ENCODE peak calls at places on chromosomes 16 and 17, in five cellular contexts. V is gastrocnemius medialis; T is CD4-positive, alpha-beta memory T cell; W is heart right ventricle; S is NT2/D1. Y is an unnamed sample.
A peak's percentile ranks its signal among the peaks of the same experiment; 100 is the strongest.

GRCh38 chr17:17205368-17206148 is 575 bp downstream of the PLD6 start:
- DNase-seq in W (peak; percentile 63), V (peak; percentile 74), S (no peak), T (peak; percentile 57), Y (peak; percentile 74)

GRCh38 chr16:57734308-57734924 is 1.2 kb upstream of the KATNB1 start:
- DNase-seq in W (no peak), V (no peak), S (no peak), T (peak; percentile 3), Y (no peak)

GRCh38 chr17:73663614-73664013 is 19.4 kb upstream of the SDK2 start:
- DNase-seq in V (no peak), T (no peak), W (no peak), S (no peak), Y (no peak)

GRCh38 chr17:46979023-46979870 is at the start of gene RPRML:
- DNase-seq in V (no peak), W (peak; percentile 41), S (no peak), T (peak; percentile 11), Y (peak; percentile 32)

GRCh38 chr16:67645397-67646121 is 615 bp downstream of the CARMIL2 start:
- DNase-seq in S (no peak), V (no peak), W (no peak), T (no peak), Y (no peak)

GRCh38 chr16:31713945-31714898 is 159.4 kb upstream of the ZNF267 start:
- DNase-seq in W (no peak), V (peak; percentile 64), S (no peak), T (no peak), Y (no peak)

GRCh38 chr17:21284319-21285163 is at the start of gene MAP2K3:
- DNase-seq in W (peak; percentile 99), V (peak; percentile 100), T (peak; percentile 92), S (peak; percentile 96), Y (peak; percentile 100)

GRCh38 chr16:83992624-83993023 is 24.6 kb downstream of the NECAB2 start:
- DNase-seq in V (no peak), S (no peak), W (no peak), T (no peak), Y (peak; percentile 42)

GRCh38 chr17:17570207-17570797 is 21.2 kb downstream of the PEMT start:
- DNase-seq in W (peak; percentile 57), T (no peak), V (peak; percentile 72), S (no peak), Y (peak; percentile 76)

GRCh38 chr16:50604065-50604418 is 55.8 kb downstream of the NKD1 start:
- DNase-seq in V (no peak), W (no peak), S (no peak), T (no peak), Y (no peak)

GRCh38 chr17:69269174-69269998 is 40.8 kb upstream of the ABCA10 start:
- DNase-seq in W (no peak), T (no peak), S (no peak), V (no peak), Y (no peak)

GRCh38 chr16:12901204-12901596 is 198 bp upstream of the SHISA9 start:
- DNase-seq in V (no peak), W (no peak), S (peak; percentile 75), T (no peak), Y (no peak)

DNA sequence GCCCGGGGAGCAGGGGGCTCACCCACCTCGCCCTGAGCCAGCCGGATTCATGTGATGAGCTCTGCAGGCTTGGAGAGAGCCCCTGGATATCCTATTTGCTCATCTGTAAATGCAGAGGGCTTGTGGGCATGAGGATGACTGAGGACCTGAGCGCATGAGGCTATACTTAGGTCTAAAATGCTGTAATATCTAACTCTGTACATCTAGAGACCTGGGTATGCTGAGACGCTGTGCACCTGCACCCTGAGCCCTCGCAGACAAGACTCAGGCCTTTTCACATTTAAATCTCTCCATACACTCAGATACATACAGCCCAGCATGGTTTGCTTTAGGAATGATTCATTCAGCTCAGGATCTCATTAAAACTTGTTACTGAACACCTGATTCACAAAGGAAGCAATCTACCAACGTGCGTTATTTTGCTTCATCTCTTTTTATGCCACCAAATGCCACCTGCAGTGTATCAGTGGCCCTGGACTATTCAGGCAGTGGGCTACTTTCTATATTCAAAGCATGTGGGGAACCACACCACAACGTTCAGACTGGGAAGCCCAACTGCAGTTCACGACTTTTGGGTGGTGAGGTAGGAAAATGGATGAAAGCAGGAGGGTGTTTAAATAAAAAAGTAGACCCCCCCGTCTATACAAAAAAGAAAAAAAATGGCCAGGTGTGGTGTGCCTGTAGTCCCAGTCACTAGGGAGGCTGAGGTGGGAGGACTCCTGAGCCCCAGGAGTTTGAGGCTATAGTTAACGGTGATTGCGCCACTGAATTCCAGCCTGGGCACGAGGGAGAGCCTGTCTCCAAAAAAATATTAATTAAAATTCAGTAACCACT is 12.0 kb downstream of the USP7 start:
- DNase-seq in W (no peak), T (no peak), V (peak; percentile 40), S (no peak), Y (no peak)
- H3K4me1 ChIP-seq in W (peaks cover 88% of the 10 kb centered on the region), T (peaks cover 95% of the 10 kb centered on the region), V (peaks cover 85% of the 10 kb centered on the region), S (peaks cover 15% of the 10 kb centered on the region), Y (peaks cover 26% of the 10 kb centered on the region)

DNA sequence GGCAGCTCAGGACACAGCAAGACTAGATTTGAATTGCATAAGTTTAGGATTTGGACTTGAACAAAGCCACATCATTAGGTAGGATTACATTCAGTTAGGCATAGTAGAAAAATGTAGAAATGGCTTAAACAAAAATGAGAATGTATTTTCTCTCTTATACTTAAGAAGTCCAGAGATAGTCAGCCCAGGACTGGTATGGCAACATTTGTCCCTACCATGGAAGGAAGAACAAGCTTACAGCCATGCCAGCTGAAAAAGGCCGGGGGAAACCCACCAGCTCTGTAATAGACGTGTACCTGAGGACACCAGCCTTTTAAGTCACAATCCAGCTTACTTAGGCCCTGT is 11.2 kb upstream of the TMIGD1 start:
- DNase-seq in W (no peak), T (no peak), V (no peak), S (no peak), Y (no peak)
- H3K4me1 ChIP-seq in W (peaks cover 60% of the 10 kb centered on the region), T (peaks cover 5% of the 10 kb centered on the region), V (no peaks in the 10 kb centered on the region), S (peaks cover 7% of the 10 kb centered on the region), Y (peaks cover 21% of the 10 kb centered on the region)

GRCh38 chr17:75268931-75269330 is 2.1 kb downstream of the MIF4GD start:
- DNase-seq in S (no peak), W (no peak), V (no peak), T (no peak), Y (no peak)
- H3K4me1 ChIP-seq in S (peaks cover 19% of the 10 kb centered on the region), W (peaks cover 44% of the 10 kb centered on the region), V (peaks cover 33% of the 10 kb centered on the region), T (peaks cover 27% of the 10 kb centered on the region), Y (peaks cover 16% of the 10 kb centered on the region)

DNA sequence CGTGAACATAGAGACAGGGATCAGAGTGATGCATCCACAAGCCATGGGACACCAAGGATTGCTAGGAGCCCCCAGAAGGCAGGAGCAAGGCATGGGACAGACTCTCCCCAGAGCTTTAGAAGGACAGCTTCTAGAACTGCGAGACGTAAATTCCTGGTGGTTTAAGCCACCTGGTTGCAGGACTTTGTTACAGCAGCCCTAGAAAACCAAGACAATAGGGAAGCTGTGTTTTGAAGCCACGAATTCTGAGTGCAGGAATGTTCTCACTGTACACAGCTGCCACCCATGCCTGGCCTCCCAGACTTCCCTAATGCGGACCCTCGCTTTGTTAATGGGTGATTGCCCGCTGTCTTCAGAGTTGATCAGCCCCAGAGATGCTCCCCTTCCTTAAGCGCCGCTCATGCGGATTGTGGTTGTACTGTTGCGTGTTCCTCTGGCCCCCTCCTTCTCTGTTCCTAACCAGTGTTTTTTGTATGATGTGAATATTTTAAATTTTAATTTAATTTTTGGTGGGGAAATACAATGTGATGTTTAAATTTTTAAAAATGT is 177.1 kb downstream of the MSI2 start:
- DNase-seq in W (no peak), T (no peak), V (no peak), S (no peak), Y (no peak)
- H3K4me1 ChIP-seq in W (peaks cover 9% of the 10 kb centered on the region), T (no peaks in the 10 kb centered on the region), V (peaks cover 28% of the 10 kb centered on the region), S (peaks cover 13% of the 10 kb centered on the region), Y (peaks cover 6% of the 10 kb centered on the region)

DNA sequence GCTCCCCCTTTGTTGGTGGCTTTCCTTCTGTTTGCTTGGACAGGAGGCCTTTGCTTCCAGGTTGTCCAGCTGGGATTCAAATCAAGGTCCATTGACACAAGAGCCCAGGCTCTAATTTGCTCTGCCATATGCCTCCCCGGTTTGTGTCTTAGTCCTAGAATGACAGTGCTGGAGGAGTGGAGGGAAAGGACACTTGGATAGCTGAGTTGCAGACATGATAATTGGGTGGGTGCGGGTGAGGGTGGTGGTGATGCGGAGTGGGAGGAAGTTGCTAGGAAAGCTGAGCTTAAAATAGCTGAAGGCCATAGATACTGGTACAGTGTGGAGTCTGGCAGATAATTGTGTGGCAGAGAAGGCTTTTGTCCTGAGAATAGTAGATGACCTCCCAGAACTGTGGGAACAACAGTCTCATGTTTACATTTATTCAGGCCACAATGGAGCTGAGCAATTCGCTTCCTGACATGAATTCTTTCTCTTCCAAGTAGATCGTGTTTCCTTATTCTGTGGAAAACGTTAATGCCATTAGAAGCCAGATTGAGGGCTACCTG is 23.8 kb downstream of the SEC14L1 start:
- DNase-seq in V (no peak), S (no peak), T (no peak), W (no peak), Y (peak; percentile 83)
- H3K4me1 ChIP-seq in V (peaks cover 67% of the 10 kb centered on the region), S (peaks cover 17% of the 10 kb centered on the region), T (peaks cover 37% of the 10 kb centered on the region), W (peaks cover 84% of the 10 kb centered on the region), Y (peaks cover 79% of the 10 kb centered on the region)

GRCh38 chr16:89063768-89064320 is 29.8 kb upstream of the ACSF3 start:
- DNase-seq in S (no peak), T (no peak), W (no peak), V (no peak), Y (no peak)
- H3K4me1 ChIP-seq in S (peaks cover 14% of the 10 kb centered on the region), T (no peaks in the 10 kb centered on the region), W (no peaks in the 10 kb centered on the region), V (no peaks in the 10 kb centered on the region), Y (no peaks in the 10 kb centered on the region)

GRCh38 chr16:4011225-4011939 is 104.9 kb downstream of the ADCY9 start:
- DNase-seq in S (no peak), T (no peak), W (no peak), V (no peak), Y (no peak)
- H3K4me1 ChIP-seq in S (peaks cover 10% of the 10 kb centered on the region), T (no peaks in the 10 kb centered on the region), W (peaks cover 17% of the 10 kb centered on the region), V (peaks cover 7% of the 10 kb centered on the region), Y (no peaks in the 10 kb centered on the region)